ENCODE peak calls at places on chromosome 17, in five cellular contexts. I is HCT116, H is GM23338, K is SK-N-SH, P is prostate gland. B is an unnamed sample.
A peak's percentile ranks its signal among the peaks of the same experiment; 100 is the strongest.

GRCh38 chr17:74770498-74771318 is 5.4 kb downstream of the NAT9 start:
- DNase-seq in I (peak; percentile 41), H (peak; percentile 85), K (peak; percentile 91), P (peak; percentile 83), B (peak; percentile 89)

GRCh38 chr17:76926237-76926866 is 58.1 kb downstream of the MGAT5B start:
- DNase-seq in I (no peak), H (no peak), K (no peak), P (no peak), B (no peak)

GRCh38 chr17:38797828-38798227 is 1.5 kb downstream of the PIP4K2B start:
- DNase-seq in I (no peak), H (no peak), K (no peak), P (no peak), B (no peak)

GRCh38 chr17:79949646-79950292 is 85.9 kb downstream of the TBC1D16 start:
- DNase-seq in I (no peak), H (peak; percentile 95), K (peak; percentile 33), P (no peak), B (no peak)

GRCh38 chr17:27540300-27541105 is 84.3 kb downstream of the KSR1 start:
- DNase-seq in I (no peak), H (no peak), K (no peak), P (peak; percentile 72), B (peak; percentile 92)

GRCh38 chr17:47895254-47895855 is 681 bp upstream of the SP2 start:
- DNase-seq in I (no peak), H (no peak), K (no peak), P (peak; percentile 34), B (peak; percentile 45)

GRCh38 chr17:64694207-64694606 is 32.1 kb upstream of the SMURF2 start:
- DNase-seq in I (peak; percentile 99), H (no peak), K (no peak), P (peak; percentile 62), B (peak; percentile 87)

GRCh38 chr17:38980455-38981217 is 13.4 kb upstream of the FBXO47 start:
- DNase-seq in I (no peak), H (no peak), K (peak; percentile 33), P (no peak), B (no peak)

GRCh38 chr17:74359916-74360315 is 1.8 kb downstream of the BTBD17 start:
- DNase-seq in I (no peak), H (no peak), K (no peak), P (no peak), B (no peak)

GRCh38 chr17:83035722-83036121 is 43.7 kb upstream of the METRNL start:
- DNase-seq in I (no peak), H (no peak), K (no peak), P (no peak), B (no peak)

GRCh38 chr17:75776399-75777242 is 8.0 kb upstream of the UNK start:
- DNase-seq in I (no peak), H (no peak), K (no peak), P (no peak), B (no peak)

GRCh38 chr17:34254651-34255380 is at the start of gene CCL2:
- DNase-seq in I (no peak), H (peak; percentile 85), K (peak; percentile 42), P (peak; percentile 73), B (peak; percentile 33)

GRCh38 chr17:42428141-42428944 is 5.3 kb upstream of the CAVIN1 start:
- DNase-seq in I (peak; percentile 88), H (peak; percentile 94), K (peak; percentile 63), P (peak; percentile 70), B (peak; percentile 66)

GRCh38 chr17:35341465-35341992 is 31.9 kb downstream of the SLFN11 start:
- DNase-seq in I (no peak), H (no peak), K (no peak), P (no peak), B (no peak)

GRCh38 chr17:61485067-61485775 is 33.0 kb downstream of the TBX4 start:
- DNase-seq in I (no peak), H (no peak), K (no peak), P (no peak), B (peak; percentile 3)

GRCh38 chr17:53490447-53490968 is 332.2 kb upstream of the KIF2B start:
- DNase-seq in I (no peak), H (no peak), K (no peak), P (no peak), B (no peak)

GRCh38 chr17:72539981-72540897 is 419.4 kb downstream of the SOX9 start:
- DNase-seq in I (peak; percentile 45), H (peak; percentile 71), K (peak; percentile 99), P (peak; percentile 48), B (peak; percentile 80)

GRCh38 chr17:50426814-50427787 is 1.1 kb downstream of the ACSF2 start:
- DNase-seq in I (peak; percentile 69), H (peak; percentile 73), K (peak; percentile 72), P (peak; percentile 57), B (peak; percentile 56)

GRCh38 chr17:71503710-71504471 is 616.9 kb upstream of the SOX9 start:
- DNase-seq in I (no peak), H (peak; percentile 18), K (no peak), P (no peak), B (no peak)

GRCh38 chr17:14061666-14062560 is 7.4 kb upstream of the COX10 start:
- DNase-seq in I (no peak), H (peak; percentile 7), K (no peak), P (peak; percentile 23), B (no peak)

GRCh38 chr17:31672161-31672819 is 186.8 kb downstream of the COPRS start:
- DNase-seq in I (no peak), H (no peak), K (no peak), P (no peak), B (no peak)

GRCh38 chr17:65973237-65973636 is 218.7 kb downstream of the CEP112 start:
- DNase-seq in I (no peak), H (no peak), K (no peak), P (no peak), B (no peak)

GRCh38 chr17:40313660-40314556 is 4.9 kb downstream of the RARA start:
- DNase-seq in I (no peak), H (no peak), K (no peak), P (no peak), B (no peak)

GRCh38 chr17:78252701-78253635 is 21.5 kb downstream of the TMEM235 start:
- DNase-seq in I (no peak), H (no peak), K (no peak), P (no peak), B (no peak)

GRCh38 chr17:61467416-61468262 is 15.4 kb downstream of the TBX4 start:
- DNase-seq in I (peak; percentile 59), H (peak; percentile 79), K (peak; percentile 76), P (no peak), B (peak; percentile 38)

GRCh38 chr17:65696739-65697394 is 135.4 kb upstream of the AXIN2 start:
- DNase-seq in I (no peak), H (no peak), K (no peak), P (no peak), B (no peak)

GRCh38 chr17:79388556-79389295 is 222.1 kb downstream of the RBFOX3 start:
- DNase-seq in I (peak; percentile 18), H (peak; percentile 87), K (peak; percentile 95), P (peak; percentile 39), B (peak; percentile 64)

GRCh38 chr17:22310717-22311686 is 618.7 kb downstream of the KCNJ18 start:
- DNase-seq in I (no peak), H (peak; percentile 4), K (no peak), P (no peak), B (no peak)

GRCh38 chr17:79305831-79306687 is 231.4 kb downstream of the ENGASE start:
- DNase-seq in I (no peak), H (no peak), K (peak; percentile 95), P (peak; percentile 6), B (peak; percentile 66)

GRCh38 chr17:42251115-42251514 is 25.1 kb downstream of the STAT5B start:
- DNase-seq in I (no peak), H (peak; percentile 46), K (no peak), P (no peak), B (no peak)

GRCh38 chr17:75843577-75844529 is at the start of gene UNC13D:
- DNase-seq in I (no peak), H (no peak), K (peak; percentile 94), P (no peak), B (peak; percentile 58)

GRCh38 chr17:44331249-44331760 is 6.7 kb upstream of the SLC25A39 start:
- DNase-seq in I (peak; percentile 79), H (peak; percentile 93), K (peak; percentile 79), P (peak; percentile 63), B (peak; percentile 80)

GRCh38 chr17:39774043-39774442 is 36.3 kb downstream of the GRB7 start:
- DNase-seq in I (no peak), H (no peak), K (no peak), P (no peak), B (no peak)

GRCh38 chr17:28912281-28912937 is 9.5 kb upstream of the DHRS13 start:
- DNase-seq in I (no peak), H (peak; percentile 51), K (no peak), P (no peak), B (no peak)
- TF ChIP-seq CTCF in I (no peak), H (peak; percentile 60), K (peak; percentile 49), P (no peak), B (no peak)

GRCh38 chr17:63530557-63531021 is 7.4 kb downstream of the KCNH6 start:
- DNase-seq in I (no peak), H (no peak), K (no peak), P (no peak), B (no peak)

GRCh38 chr17:63526861-63527260 is 3.7 kb downstream of the KCNH6 start:
- DNase-seq in I (no peak), H (no peak), K (no peak), P (no peak), B (no peak)

GRCh38 chr17:63525190-63525946 is 2.2 kb downstream of the KCNH6 start:
- DNase-seq in I (no peak), H (no peak), K (no peak), P (no peak), B (no peak)

GRCh38 chr17:63529711-63530556 is 6.8 kb downstream of the KCNH6 start:
- DNase-seq in I (no peak), H (no peak), K (peak; percentile 74), P (no peak), B (no peak)

GRCh38 chr17:63528183-63528582 is 5.0 kb downstream of the KCNH6 start:
- DNase-seq in I (no peak), H (no peak), K (no peak), P (no peak), B (no peak)
- TF ChIP-seq POLR2AphosphoS5 in I (no peak), H (no peak), K (no peak), P (no peak), B (no peak)

DNA sequence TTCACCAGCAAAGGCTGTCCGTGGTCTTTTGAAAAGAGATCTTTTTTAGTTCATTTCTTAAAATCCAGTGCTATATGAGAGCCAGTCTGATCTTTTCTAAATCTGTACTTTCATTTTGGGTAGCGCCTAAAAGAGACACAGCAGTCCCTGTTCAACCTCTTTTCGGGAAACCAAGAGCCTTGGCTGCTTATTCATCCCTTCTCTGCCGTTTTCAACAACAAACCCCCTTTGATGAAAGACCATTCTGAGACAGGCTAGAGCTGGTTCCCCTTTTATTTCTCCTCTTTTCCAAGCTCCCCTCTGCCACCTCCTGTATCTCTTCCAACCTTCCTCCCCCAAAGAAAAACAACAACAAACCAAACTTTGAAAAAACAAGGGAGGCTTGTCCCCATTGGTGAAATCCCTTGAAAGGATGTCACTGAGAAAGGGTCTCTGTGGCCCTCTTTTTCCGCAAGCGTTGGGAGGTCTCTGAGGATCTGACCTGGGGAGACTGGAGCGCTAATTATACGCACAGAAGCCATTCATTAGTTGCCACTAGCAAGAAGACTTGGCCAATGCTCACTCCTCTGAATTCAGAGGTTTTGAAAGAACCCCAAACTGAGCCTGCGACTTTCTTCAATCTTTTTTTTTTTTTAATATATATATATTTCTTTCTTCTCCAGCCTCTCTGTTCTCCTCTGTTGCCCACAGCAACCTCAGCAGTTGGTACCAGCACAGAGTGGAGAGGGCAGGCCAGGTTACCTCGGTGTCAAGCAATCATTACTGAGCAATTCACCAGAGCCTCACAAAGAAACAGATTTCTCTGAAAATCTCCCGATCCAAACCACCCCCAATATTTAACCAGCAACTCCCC is 101.4 kb downstream of the PITPNC1 start:
- DNase-seq in I (no peak), H (no peak), K (no peak), P (no peak), B (no peak)
- H3K4me1 ChIP-seq in I (peaks cover 13% of the 10 kb centered on the region), H (peaks cover 28% of the 10 kb centered on the region), K (peaks cover 4% of the 10 kb centered on the region), P (no peaks in the 10 kb centered on the region), B (peaks cover 25% of the 10 kb centered on the region)

GRCh38 chr17:81906476-81907218 is 4.6 kb downstream of the PCYT2 start:
- DNase-seq in I (no peak), H (peak; percentile 47), K (no peak), P (no peak), B (no peak)
- TF ChIP-seq CTCF in I (peak; percentile 99), H (peak; percentile 81), K (no peak), P (no peak), B (no peak)

B was measured in stomach.